ENCODE peak calls at places on chromosomes 7 and 10, in five cellular contexts. K is heart left ventricle, D is GM12878, Y is A549, Z is stomach. X is an unnamed sample.

GRCh38 chr10:72694476-72695369 is 2.8 kb downstream of the MCU start:
- DNase-seq in Z (no peak), K (no peak), D (no peak), Y (peak), X (peak)

GRCh38 chr7:4726568-4726967 is 44.5 kb downstream of the FOXK1 start:
- DNase-seq in D (no peak), Y (no peak), K (no peak), Z (no peak), X (no peak)

GRCh38 chr10:100866575-100867098 is 46.1 kb upstream of the SLF2 start:
- DNase-seq in Z (no peak), Y (no peak), K (no peak), D (no peak), X (no peak)

GRCh38 chr10:56823849-56824248 is 462.8 kb upstream of the ZWINT start:
- DNase-seq in K (no peak), D (peak), Y (no peak), Z (no peak), X (peak)

GRCh38 chr7:102264367-102264891 is 22.2 kb upstream of the SH2B2 start:
- DNase-seq in Z (no peak), Y (no peak), K (no peak), D (no peak), X (no peak)

GRCh38 chr7:21367081-21367480 is 60.8 kb upstream of the SP4 start:
- DNase-seq in K (no peak), Z (no peak), Y (no peak), D (no peak), X (peak)

GRCh38 chr7:27897001-27897400 is 157.0 kb downstream of the TAX1BP1 start:
- DNase-seq in K (no peak), D (no peak), Y (no peak), Z (no peak), X (peak)

GRCh38 chr10:16011548-16011947 is 151.2 kb upstream of the MINDY3 start:
- DNase-seq in D (no peak), Z (no peak), K (no peak), Y (no peak), X (peak)

GRCh38 chr10:124952123-124952522 is 10.2 kb downstream of the ZRANB1 start:
- DNase-seq in Z (no peak), D (no peak), Y (no peak), K (no peak), X (no peak)

GRCh38 chr7:73674468-73675124 is 7.0 kb downstream of the VPS37D start:
- DNase-seq in D (no peak), Z (no peak), K (no peak), Y (no peak), X (no peak)

GRCh38 chr10:6327906-6328707 is 125.4 kb downstream of the PFKFB3 start:
- DNase-seq in D (no peak), K (no peak), Z (no peak), Y (no peak), X (no peak)

GRCh38 chr7:99772565-99772964 is 11.4 kb downstream of the CYP3A4 start:
- DNase-seq in D (no peak), Y (no peak), Z (no peak), K (no peak), X (peak)

GRCh38 chr7:157687158-157687557 is 350.4 kb downstream of the DNAJB6 start:
- DNase-seq in Y (no peak), Z (no peak), K (no peak), D (no peak), X (no peak)

GRCh38 chr7:29807179-29807841 is 1.0 kb downstream of the WIPF3 start:
- DNase-seq in D (no peak), K (peak), Y (peak), Z (peak), X (no peak)

GRCh38 chr7:151384776-151385625 is 24.8 kb downstream of the WDR86 start:
- DNase-seq in Z (no peak), K (no peak), D (no peak), Y (no peak), X (no peak)

GRCh38 chr10:132482090-132482489 is 55.5 kb upstream of the INPP5A start:
- DNase-seq in Z (no peak), Y (no peak), K (peak), D (no peak), X (peak)

GRCh38 chr10:3323865-3324498 is 151.4 kb upstream of the PITRM1 start:
- DNase-seq in D (no peak), K (peak), Z (no peak), Y (no peak), X (peak)

GRCh38 chr10:102616071-102616770 is 28.1 kb upstream of the TRIM8 start:
- DNase-seq in D (no peak), K (peak), Y (no peak), Z (no peak), X (no peak)

GRCh38 chr7:41189866-41190265 is 513.0 kb downstream of the INHBA start:
- DNase-seq in K (no peak), Z (no peak), D (no peak), Y (peak), X (peak)

GRCh38 chr7:157792241-157792950 is 455.6 kb downstream of the DNAJB6 start:
- DNase-seq in Y (no peak), K (no peak), D (no peak), Z (no peak), X (no peak)

GRCh38 chr10:86711237-86711956 is 43.1 kb downstream of the LDB3 start:
- DNase-seq in D (peak), K (peak), Y (peak), Z (peak), X (peak)
- TF ChIP-seq CTCF in D (peak), K (peak), Y (peak), Z (peak), X (no peak)

GRCh38 chr10:51260376-51260775 is 186.1 kb downstream of the PRKG1 start:
- DNase-seq in Y (no peak), D (no peak), K (no peak), Z (no peak), X (no peak)
- H3K4me3 ChIP-seq in Y (no peak), D (no peak), K (no peak), Z (no peak), X (no peak)

DNA sequence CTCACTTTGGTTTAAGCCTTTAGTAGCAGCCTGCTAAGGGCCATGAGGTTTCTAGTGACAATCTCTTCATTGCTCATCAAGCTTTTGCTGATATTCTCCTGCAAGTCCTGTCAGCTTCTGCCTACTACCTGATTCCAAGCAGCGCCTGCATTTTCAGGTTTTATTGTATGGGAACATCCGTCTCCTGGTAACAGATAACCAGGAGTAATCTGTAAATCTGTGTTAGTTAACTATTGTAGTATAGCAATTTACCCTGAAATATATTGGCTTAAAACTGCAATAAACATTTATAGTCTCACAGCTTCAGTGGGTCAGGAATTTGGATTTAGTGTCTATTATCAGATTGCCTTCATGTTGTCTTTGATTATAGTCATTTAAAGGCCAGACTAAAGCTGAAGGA is 94.0 kb downstream of the MLLT10 start:
- DNase-seq in D (no peak), Z (no peak), Y (no peak), K (no peak), X (no peak)
- TF ChIP-seq CTCF in D (no peak), Z (no peak), Y (no peak), K (no peak), X (no peak)

GRCh38 chr7:725223-726005 is 1.1 kb upstream of the DNAAF5 start:
- DNase-seq in K (no peak), Y (no peak), Z (no peak), D (no peak), X (peak)
- H3K4me3 ChIP-seq in K (no peak), Y (peak), Z (peak), D (peak), X (peak)

X was measured in epithelial cell of esophagus.